ENCODE peak calls at places on chromosomes 5 and 9, in four cellular contexts. One of them, this sample, is unnamed.

GRCh38 chr5:159933531-159934485 is 17.5 kb downstream of the ADRA1B start:
- DNase-seq in neural progenitor cell: no peak
- DNase-seq in H9: no peak
- DNase-seq in OCI-LY7: no peak
- DNase-seq in this sample: no peak

GRCh38 chr9:25350011-25350410 is 328.2 kb downstream of the TUSC1 start:
- DNase-seq in neural progenitor cell: no peak
- DNase-seq in H9: no peak
- DNase-seq in OCI-LY7: peak
- DNase-seq in this sample: no peak

GRCh38 chr9:107007361-107007760 is 144.4 kb downstream of the ZNF462 start:
- DNase-seq in neural progenitor cell: peak
- DNase-seq in H9: no peak
- DNase-seq in OCI-LY7: no peak
- DNase-seq in this sample: no peak

GRCh38 chr5:135880801-135881200 is 14.8 kb downstream of the IL9 start:
- DNase-seq in neural progenitor cell: no peak
- DNase-seq in H9: no peak
- DNase-seq in OCI-LY7: no peak
- DNase-seq in this sample: no peak

GRCh38 chr9:101458955-101459631 is 23.5 kb upstream of the ALDOB start:
- DNase-seq in neural progenitor cell: peak
- DNase-seq in H9: peak
- DNase-seq in OCI-LY7: peak
- DNase-seq in this sample: peak

GRCh38 chr5:170221319-170221718 is 11.5 kb upstream of the C5orf58 start:
- DNase-seq in neural progenitor cell: peak
- DNase-seq in H9: no peak
- DNase-seq in OCI-LY7: no peak
- DNase-seq in this sample: no peak

GRCh38 chr5:149962040-149962439 is 1.5 kb downstream of the SLC26A2 start:
- DNase-seq in neural progenitor cell: peak
- DNase-seq in H9: no peak
- DNase-seq in OCI-LY7: peak
- DNase-seq in this sample: peak

GRCh38 chr5:141343242-141343952 is at the start of gene PCDHGA3:
- DNase-seq in neural progenitor cell: no peak
- DNase-seq in H9: no peak
- DNase-seq in OCI-LY7: peak
- DNase-seq in this sample: peak

GRCh38 chr5:6732634-6733410 is 19.6 kb downstream of the TENT4A start:
- DNase-seq in neural progenitor cell: no peak
- DNase-seq in H9: no peak
- DNase-seq in OCI-LY7: no peak
- DNase-seq in this sample: no peak

GRCh38 chr9:88571417-88571816 is 36.4 kb downstream of the NXNL2 start:
- DNase-seq in neural progenitor cell: no peak
- DNase-seq in H9: no peak
- DNase-seq in OCI-LY7: no peak
- DNase-seq in this sample: no peak

GRCh38 chr5:131530706-131531331 is 104.2 kb downstream of the RAPGEF6 start:
- DNase-seq in neural progenitor cell: no peak
- DNase-seq in H9: no peak
- DNase-seq in OCI-LY7: no peak
- DNase-seq in this sample: no peak

GRCh38 chr5:635321-636055 is 23.3 kb downstream of the CEP72 start:
- DNase-seq in neural progenitor cell: no peak
- DNase-seq in H9: no peak
- DNase-seq in OCI-LY7: no peak
- DNase-seq in this sample: no peak

GRCh38 chr9:38025166-38025565 is 43.9 kb downstream of the SHB start:
- DNase-seq in neural progenitor cell: no peak
- DNase-seq in H9: no peak
- DNase-seq in OCI-LY7: no peak
- DNase-seq in this sample: no peak

GRCh38 chr9:128911529-128912035 is 9.2 kb upstream of the PHYHD1 start:
- DNase-seq in neural progenitor cell: no peak
- DNase-seq in H9: peak
- DNase-seq in OCI-LY7: no peak
- DNase-seq in this sample: no peak

GRCh38 chr5:149652697-149653096 is 71.4 kb downstream of the ARHGEF37 start:
- DNase-seq in neural progenitor cell: no peak
- DNase-seq in H9: no peak
- DNase-seq in OCI-LY7: no peak
- DNase-seq in this sample: no peak

GRCh38 chr5:157478726-157479125 is 18.7 kb downstream of the NIPAL4 start:
- DNase-seq in neural progenitor cell: no peak
- DNase-seq in H9: no peak
- DNase-seq in OCI-LY7: no peak
- DNase-seq in this sample: no peak

GRCh38 chr5:66440202-66440680 is 156.0 kb upstream of the MAST4 start:
- DNase-seq in neural progenitor cell: no peak
- DNase-seq in H9: no peak
- DNase-seq in OCI-LY7: no peak
- DNase-seq in this sample: peak

GRCh38 chr5:37771731-37772130 is 68.1 kb downstream of the GDNF start:
- DNase-seq in neural progenitor cell: no peak
- DNase-seq in H9: no peak
- DNase-seq in OCI-LY7: no peak
- DNase-seq in this sample: no peak

GRCh38 chr9:124808246-124808956 is 31.5 kb downstream of the OLFML2A start:
- DNase-seq in neural progenitor cell: no peak
- DNase-seq in H9: no peak
- DNase-seq in OCI-LY7: no peak
- DNase-seq in this sample: no peak

GRCh38 chr5:126384985-126385384 is 38.2 kb upstream of the GRAMD2B start:
- DNase-seq in neural progenitor cell: no peak
- DNase-seq in H9: no peak
- DNase-seq in OCI-LY7: no peak
- DNase-seq in this sample: no peak

GRCh38 chr5:68134033-68134668 is 81.4 kb upstream of the PIK3R1 start:
- DNase-seq in neural progenitor cell: peak
- DNase-seq in H9: peak
- DNase-seq in OCI-LY7: no peak
- DNase-seq in this sample: no peak

GRCh38 chr9:132037470-132037869 is 42.2 kb downstream of the MED27 start:
- DNase-seq in neural progenitor cell: no peak
- DNase-seq in H9: no peak
- DNase-seq in OCI-LY7: no peak
- DNase-seq in this sample: no peak

GRCh38 chr9:37784291-37784639 is 599 bp downstream of the EXOSC3 start:
- DNase-seq in neural progenitor cell: no peak
- DNase-seq in H9: no peak
- DNase-seq in OCI-LY7: no peak
- DNase-seq in this sample: no peak

GRCh38 chr5:35884125-35884788 is 27.6 kb downstream of the IL7R start:
- DNase-seq in neural progenitor cell: no peak
- DNase-seq in H9: peak
- DNase-seq in OCI-LY7: peak
- DNase-seq in this sample: peak

GRCh38 chr9:92140754-92141143 is 25.5 kb upstream of the SPTLC1 start:
- DNase-seq in neural progenitor cell: no peak
- DNase-seq in H9: no peak
- DNase-seq in OCI-LY7: no peak
- DNase-seq in this sample: no peak

GRCh38 chr5:172299916-172300439 is 16.4 kb upstream of the UBTD2 start:
- DNase-seq in neural progenitor cell: no peak
- DNase-seq in H9: no peak
- DNase-seq in OCI-LY7: no peak
- DNase-seq in this sample: no peak

GRCh38 chr5:7805379-7805778 is 45.6 kb downstream of the CFAP90 start:
- DNase-seq in neural progenitor cell: peak
- DNase-seq in H9: no peak
- DNase-seq in OCI-LY7: no peak
- DNase-seq in this sample: peak

GRCh38 chr9:86353591-86354047 is 591 bp downstream of the TUT7 start:
- DNase-seq in neural progenitor cell: no peak
- DNase-seq in H9: no peak
- DNase-seq in OCI-LY7: peak
- DNase-seq in this sample: peak

GRCh38 chr5:90878549-90879196 is 320.1 kb downstream of the ADGRV1 start:
- DNase-seq in neural progenitor cell: no peak
- DNase-seq in H9: no peak
- DNase-seq in OCI-LY7: no peak
- DNase-seq in this sample: no peak

GRCh38 chr5:74040811-74041491 is 415.0 kb downstream of the ARHGEF28 start:
- DNase-seq in neural progenitor cell: no peak
- DNase-seq in H9: no peak
- DNase-seq in OCI-LY7: no peak
- DNase-seq in this sample: no peak

GRCh38 chr5:177071671-177072385 is 14.9 kb upstream of the FGFR4 start:
- DNase-seq in neural progenitor cell: peak
- DNase-seq in H9: peak
- DNase-seq in OCI-LY7: peak
- DNase-seq in this sample: peak

GRCh38 chr5:1293416-1293996 is 1.4 kb downstream of the TERT start:
- DNase-seq in neural progenitor cell: no peak
- DNase-seq in H9: peak
- DNase-seq in OCI-LY7: peak
- DNase-seq in this sample: no peak

GRCh38 chr5:180810210-180811011 is 7.8 kb upstream of the MGAT1 start:
- DNase-seq in neural progenitor cell: peak
- DNase-seq in H9: peak
- DNase-seq in OCI-LY7: peak
- DNase-seq in this sample: peak

GRCh38 chr5:81194633-81195333 is 38.3 kb upstream of the CKMT2 start:
- DNase-seq in neural progenitor cell: peak
- DNase-seq in H9: peak
- DNase-seq in OCI-LY7: peak
- DNase-seq in this sample: peak

GRCh38 chr9:14983599-14983998 is 73.4 kb upstream of the FREM1 start:
- DNase-seq in neural progenitor cell: no peak
- DNase-seq in H9: no peak
- DNase-seq in OCI-LY7: no peak
- DNase-seq in this sample: no peak

GRCh38 chr5:138226917-138227316 is 13.8 kb upstream of the CDC23 start:
- DNase-seq in neural progenitor cell: no peak
- DNase-seq in H9: no peak
- DNase-seq in OCI-LY7: no peak
- DNase-seq in this sample: no peak

GRCh38 chr5:16057277-16057676 is 122.3 kb downstream of the MARCHF11 start:
- DNase-seq in neural progenitor cell: no peak
- DNase-seq in H9: no peak
- DNase-seq in OCI-LY7: no peak
- DNase-seq in this sample: no peak

GRCh38 chr5:83197326-83197725 is 120.0 kb downstream of the XRCC4 start:
- DNase-seq in neural progenitor cell: peak
- DNase-seq in H9: no peak
- DNase-seq in OCI-LY7: peak
- DNase-seq in this sample: no peak

GRCh38 chr9:29004988-29005387 is 1431.7 kb upstream of the C9orf72 start:
- DNase-seq in neural progenitor cell: no peak
- DNase-seq in H9: no peak
- DNase-seq in OCI-LY7: no peak
- DNase-seq in this sample: no peak

GRCh38 chr9:79257215-79257614 is 314.6 kb upstream of the TLE4 start:
- DNase-seq in neural progenitor cell: peak
- DNase-seq in H9: peak
- DNase-seq in OCI-LY7: no peak
- DNase-seq in this sample: no peak
- H3K4me2 ChIP-seq in neural progenitor cell: peak
- H3K4me2 ChIP-seq in H9: no peak
- H3K4me2 ChIP-seq in OCI-LY7: no peak
- H3K4me2 ChIP-seq in this sample: no peak

GRCh38 chr9:113523421-113524141 is 60.1 kb downstream of the RGS3 start:
- DNase-seq in neural progenitor cell: no peak
- DNase-seq in H9: no peak
- DNase-seq in OCI-LY7: peak
- DNase-seq in this sample: peak
- H3K4me2 ChIP-seq in neural progenitor cell: no peak
- H3K4me2 ChIP-seq in H9: no peak
- H3K4me2 ChIP-seq in OCI-LY7: peak
- H3K4me2 ChIP-seq in this sample: peak

DNA sequence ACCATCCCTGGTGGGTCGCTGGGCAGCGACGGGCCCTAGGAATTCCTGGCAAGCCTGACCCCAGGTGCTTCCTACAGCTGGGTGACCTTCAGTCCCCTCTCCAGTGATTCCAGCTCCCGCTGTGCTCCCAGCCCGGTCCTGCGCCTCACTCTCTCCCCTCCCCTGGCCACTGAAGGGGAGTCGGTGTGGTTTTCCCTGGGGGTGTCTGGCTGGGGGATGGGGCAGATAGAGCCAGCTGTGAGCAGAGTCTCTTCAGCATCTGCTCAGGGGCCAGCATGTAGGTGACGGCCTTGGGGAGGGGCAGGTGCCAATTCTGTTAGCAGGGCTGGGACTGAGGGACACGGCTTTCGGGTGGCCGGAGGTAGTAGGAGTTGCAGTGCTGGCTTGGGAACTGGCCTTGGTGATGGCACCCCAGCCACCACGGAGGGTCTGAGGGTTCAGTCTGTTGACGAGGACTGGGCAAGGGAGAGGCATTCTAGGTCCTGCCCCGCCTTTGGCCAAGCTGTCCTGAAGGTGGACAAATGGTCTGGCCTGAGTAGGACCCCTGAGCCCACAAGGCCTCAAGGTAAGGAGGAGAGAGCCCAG is 3.2 kb downstream of the GPSM1 start:
- DNase-seq in neural progenitor cell: no peak
- DNase-seq in H9: no peak
- DNase-seq in OCI-LY7: no peak
- DNase-seq in this sample: no peak
- H3K4me2 ChIP-seq in neural progenitor cell: no peak
- H3K4me2 ChIP-seq in H9: no peak
- H3K4me2 ChIP-seq in OCI-LY7: no peak
- H3K4me2 ChIP-seq in this sample: no peak

GRCh38 chr9:35517136-35517535 is 27.2 kb downstream of the RUSC2 start:
- DNase-seq in neural progenitor cell: peak
- DNase-seq in H9: no peak
- DNase-seq in OCI-LY7: no peak
- DNase-seq in this sample: no peak
- H3K4me2 ChIP-seq in neural progenitor cell: peak
- H3K4me2 ChIP-seq in H9: no peak
- H3K4me2 ChIP-seq in OCI-LY7: no peak
- H3K4me2 ChIP-seq in this sample: no peak